ENCODE peak calls at places on chromosome 3, in seven cellular contexts. L is GM12865; F is AG08396; O is lung microvascular endothelial cell; J is stimulated activated CD8-positive, alpha-beta memory T cell treated with anti-CD3 and anti-CD28 coated beads, Interleukin-4, amount 100 ng/mL, for 24 hours; S is AG04449; T is astrocyte of the spinal cord. B is an unnamed sample.

GRCh38 chr3:184371570-184372018 is 6.4 kb downstream of the THPO start:
- DNase-seq in L (peak), T (peak), F (peak), O (peak), J (peak), S (peak), B (peak)

GRCh38 chr3:123695152-123695551 is 110.3 kb upstream of the HACD2 start:
- DNase-seq in O (peak), T (no peak), J (no peak), S (no peak), L (no peak), F (no peak), B (no peak)

GRCh38 chr3:134102976-134103375 is 73.3 kb upstream of the SLCO2A1 start:
- DNase-seq in O (no peak), L (no peak), T (no peak), S (no peak), J (no peak), F (no peak), B (no peak)

GRCh38 chr3:49461443-49462171 is 8.5 kb upstream of the DAG1 start:
- DNase-seq in J (no peak), O (no peak), F (peak), S (no peak), T (no peak), L (no peak), B (no peak)

GRCh38 chr3:48504051-48504946 is at the start of gene SHISA5:
- DNase-seq in O (peak), L (peak), J (peak), T (peak), S (no peak), F (peak), B (peak)

GRCh38 chr3:147417896-147418295 is 8.7 kb downstream of the ZIC1 start:
- DNase-seq in T (peak), S (no peak), F (peak), L (no peak), J (no peak), O (no peak), B (no peak)

GRCh38 chr3:55804170-55805095 is 317.3 kb upstream of the WNT5A start:
- DNase-seq in L (no peak), S (no peak), F (no peak), T (no peak), J (no peak), O (no peak), B (no peak)

GRCh38 chr3:13148561-13149330 is 75.5 kb upstream of the IQSEC1 start:
- DNase-seq in J (no peak), L (no peak), F (no peak), O (no peak), T (no peak), S (no peak), B (no peak)

GRCh38 chr3:128548426-128549282 is 55.7 kb upstream of the GATA2 start:
- DNase-seq in F (peak), J (no peak), O (peak), L (no peak), T (peak), S (no peak), B (no peak)

GRCh38 chr3:139533781-139534443 is 5.6 kb downstream of the RBP1 start:
- DNase-seq in S (no peak), O (peak), L (peak), F (no peak), J (no peak), T (peak), B (no peak)

GRCh38 chr3:164498917-164499316 is 579.4 kb downstream of the SI start:
- DNase-seq in S (no peak), J (no peak), L (no peak), O (no peak), T (no peak), F (no peak), B (no peak)

GRCh38 chr3:191235331-191236314 is 36.6 kb downstream of the OSTN start:
- DNase-seq in F (peak), L (peak), S (no peak), J (no peak), T (peak), O (no peak), B (peak)

GRCh38 chr3:37480003-37480402 is 305.6 kb upstream of the LRRFIP2 start:
- DNase-seq in F (no peak), S (no peak), L (no peak), O (no peak), T (no peak), J (no peak), B (no peak)

GRCh38 chr3:78165876-78166275 is 1126.0 kb downstream of the ROBO2 start:
- DNase-seq in O (peak), T (no peak), J (no peak), S (no peak), L (no peak), F (no peak), B (no peak)

GRCh38 chr3:12810013-12810780 is 13.7 kb downstream of the CAND2 start:
- DNase-seq in F (peak), S (peak), L (peak), O (peak), J (peak), T (peak), B (peak)

GRCh38 chr3:23873941-23874340 is 42.8 kb downstream of the NKIRAS1 start:
- DNase-seq in F (peak), S (no peak), T (peak), J (no peak), O (no peak), L (no peak), B (no peak)

GRCh38 chr3:143171656-143172055 is 52.1 kb downstream of the CHST2 start:
- DNase-seq in L (no peak), S (no peak), T (peak), J (no peak), F (peak), O (no peak), B (no peak)

GRCh38 chr3:101913173-101913572 is 63.9 kb downstream of the NFKBIZ start:
- DNase-seq in S (no peak), T (peak), O (no peak), F (no peak), J (no peak), L (no peak), B (no peak)

GRCh38 chr3:46266598-46266997 is 24.3 kb downstream of the CCR3 start:
- DNase-seq in J (no peak), T (no peak), F (no peak), S (no peak), O (peak), L (no peak), B (no peak)

B was measured in GM13977.